ENCODE peak calls at places on chromosomes 7 and 10, in four cellular contexts. T, O, R and V are unnamed samples.

GRCh38 chr7:117085275-117085674 is 132.0 kb downstream of the ST7 start:
- DNase-seq in T (no peak), O (no peak), R (no peak), V (peak)

GRCh38 chr7:42180806-42181205 is 56.2 kb downstream of the GLI3 start:
- DNase-seq in T (no peak), O (no peak), R (no peak), V (no peak)

GRCh38 chr10:45308707-45309106 is 6.7 kb downstream of the OR13A1 start:
- DNase-seq in T (no peak), O (no peak), R (peak), V (no peak)

GRCh38 chr10:120436431-120437142 is 20.4 kb upstream of the PLPP4 start:
- DNase-seq in T (no peak), O (no peak), R (no peak), V (no peak)

GRCh38 chr10:128711776-128712175 is 585.6 kb upstream of the MKI67 start:
- DNase-seq in T (no peak), O (no peak), R (no peak), V (no peak)

GRCh38 chr10:58998924-58999713 is 177.3 kb upstream of the PHYHIPL start:
- DNase-seq in T (peak), O (no peak), R (no peak), V (no peak)

GRCh38 chr7:44043902-44044301 is 600 bp upstream of the DBNL start:
- DNase-seq in T (no peak), O (no peak), R (no peak), V (no peak)

GRCh38 chr7:142612264-142612881 is 136.9 kb upstream of the PRSS1 start:
- DNase-seq in T (no peak), O (no peak), R (no peak), V (no peak)

GRCh38 chr10:36888925-36889573 is 236.3 kb upstream of the ANKRD30A start:
- DNase-seq in T (no peak), O (peak), R (peak), V (no peak)

GRCh38 chr7:16900212-16900768 is 18.5 kb upstream of the AGR3 start:
- DNase-seq in T (no peak), O (no peak), R (no peak), V (no peak)

GRCh38 chr7:142469653-142470335 is 211.9 kb upstream of the PRSS58 start:
- DNase-seq in T (no peak), O (no peak), R (no peak), V (no peak)

GRCh38 chr7:92751902-92752901 is 84.2 kb downstream of the CDK6 start:
- DNase-seq in T (no peak), O (peak), R (no peak), V (peak)

GRCh38 chr7:55439627-55440026 is 74.5 kb downstream of the LANCL2 start:
- DNase-seq in T (no peak), O (no peak), R (no peak), V (no peak)

GRCh38 chr7:7639421-7639820 is 1.1 kb upstream of the UMAD1 start:
- DNase-seq in T (no peak), O (no peak), R (peak), V (no peak)

GRCh38 chr7:114081606-114082425 is 163.0 kb upstream of the PPP1R3A start:
- DNase-seq in T (no peak), O (peak), R (no peak), V (no peak)

GRCh38 chr7:106050743-106051110 is 61.4 kb downstream of the SYPL1 start:
- DNase-seq in T (no peak), O (peak), R (no peak), V (no peak)

GRCh38 chr10:72259491-72260214 is 14.1 kb upstream of the DDIT4 start:
- DNase-seq in T (no peak), O (no peak), R (peak), V (no peak)

DNA sequence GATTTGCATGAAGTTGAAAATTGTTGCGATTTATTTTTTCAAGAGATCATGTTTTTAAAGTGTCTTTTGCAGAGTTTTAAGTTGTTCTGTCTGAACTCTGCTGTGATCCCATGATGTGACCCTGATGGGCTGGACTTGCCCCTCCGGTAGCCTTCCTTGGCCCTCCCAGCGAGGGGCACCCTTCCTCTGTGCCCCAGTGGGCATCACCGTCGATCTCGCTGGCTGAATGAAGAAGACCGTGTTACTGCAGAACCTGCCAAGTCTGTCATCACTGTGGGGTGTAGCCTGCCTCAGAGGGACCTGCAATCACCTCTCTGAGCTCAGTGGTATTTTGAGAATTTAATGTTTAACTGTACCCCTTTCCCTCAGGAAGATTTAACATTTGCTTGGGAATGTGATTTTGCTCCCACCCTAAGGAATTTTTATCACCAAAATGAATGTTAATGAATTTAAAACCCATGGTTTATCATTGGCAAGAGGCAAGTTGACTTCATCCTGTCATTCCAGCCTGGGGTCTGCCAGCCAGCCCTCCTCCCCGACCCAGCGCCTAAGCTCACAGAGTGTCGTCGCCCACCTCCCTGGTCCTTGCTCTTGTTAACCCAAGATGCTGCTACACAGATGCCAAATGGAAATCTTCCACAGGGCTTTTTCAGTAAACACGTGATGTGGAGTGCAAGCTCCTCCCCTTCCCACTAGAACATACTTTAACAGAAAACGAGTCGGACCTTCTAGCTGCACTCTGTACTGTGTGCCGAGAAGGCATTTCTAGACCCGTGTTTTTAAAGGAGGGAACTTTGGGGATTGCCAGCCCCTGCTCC is 115.4 kb downstream of the NT5C2 start:
- DNase-seq in T (no peak), O (no peak), R (no peak), V (no peak)
- H3K27ac ChIP-seq in T (peak), O (no peak), R (no peak), V (no peak)

GRCh38 chr7:601573-602340 is 82.1 kb upstream of the PDGFA start:
- DNase-seq in T (peak), O (no peak), R (no peak), V (no peak)
- H3K27ac ChIP-seq in T (no peak), O (no peak), R (no peak), V (no peak)

GRCh38 chr7:64795176-64795575 is 948 bp downstream of the ZNF138 start:
- DNase-seq in T (no peak), O (no peak), R (no peak), V (no peak)
- H3K27ac ChIP-seq in T (no peak), O (no peak), R (peak), V (no peak)

GRCh38 chr7:103967401-103967800 is 22.1 kb downstream of the RELN start:
- DNase-seq in T (no peak), O (no peak), R (no peak), V (no peak)
- H3K27ac ChIP-seq in T (no peak), O (no peak), R (no peak), V (no peak)